ENCODE peak calls at places on chromosome X, in eight cellular contexts. R is left cardiac atrium; W is NCI-H2081; C is B cell; U is GM18507; F is T-helper 17 cell; M is dorsolateral prefrontal cortex; T is stimulated activated CD8-positive, alpha-beta memory T cell treated with anti-CD3 and anti-CD28 coated beads, Interleukin-12 subunit alpha, Interleukin-12 subunit beta, amount 100 ng/mL, for 1 hour. O is an unnamed sample.

GRCh38 chrX:23369037-23369436 is 34.4 kb downstream of the PTCHD1 start:
- DNase-seq in R (no peak), W (no peak), C (no peak), U (no peak), F (no peak), M (no peak), T (no peak), O (no peak)

GRCh38 chrX:31128849-31129248 is 57.0 kb upstream of the FTHL17 start:
- DNase-seq in R (no peak), W (no peak), C (no peak), U (no peak), F (no peak), M (no peak), T (no peak), O (no peak)

GRCh38 chrX:150977411-150978162 is 5.5 kb upstream of the HMGB3 start:
- DNase-seq in R (no peak), W (no peak), C (no peak), U (no peak), F (no peak), M (no peak), T (no peak), O (no peak)

GRCh38 chrX:131609480-131609879 is 65.6 kb downstream of the OR13H1 start:
- DNase-seq in R (no peak), W (no peak), C (no peak), U (no peak), F (no peak), M (no peak), T (no peak), O (no peak)

GRCh38 chrX:46502848-46503247 is 42.4 kb downstream of the ZNF674 start:
- DNase-seq in R (no peak), W (no peak), C (no peak), U (no peak), F (no peak), M (no peak), T (no peak), O (no peak)

GRCh38 chrX:107117993-107118321 is 665 bp downstream of the RBM41 start:
- DNase-seq in R (no peak), W (no peak), C (no peak), U (no peak), F (no peak), M (no peak), T (no peak), O (no peak)

GRCh38 chrX:110125435-110125834 is 122.5 kb downstream of the TMEM164 start:
- DNase-seq in R (no peak), W (peak), C (no peak), U (no peak), F (no peak), M (no peak), T (no peak), O (no peak)

GRCh38 chrX:150119323-150119722 is 181.0 kb upstream of the EOLA2 start:
- DNase-seq in R (no peak), W (no peak), C (no peak), U (no peak), F (no peak), M (no peak), T (no peak), O (no peak)

GRCh38 chrX:29071525-29071924 is 484.3 kb downstream of the IL1RAPL1 start:
- DNase-seq in R (no peak), W (no peak), C (no peak), U (no peak), F (no peak), M (no peak), T (no peak), O (no peak)

GRCh38 chrX:132652871-132653270 is 164.0 kb upstream of the MBNL3 start:
- DNase-seq in R (no peak), W (no peak), C (no peak), U (no peak), F (no peak), M (no peak), T (no peak), O (no peak)

GRCh38 chrX:107480272-107480671 is 30.8 kb downstream of the FRMPD3 start:
- DNase-seq in R (no peak), W (no peak), C (no peak), U (no peak), F (no peak), M (no peak), T (no peak), O (no peak)

GRCh38 chrX:46611658-46612362 is 38.2 kb downstream of the CHST7 start:
- DNase-seq in R (no peak), W (no peak), C (no peak), U (no peak), F (peak), M (no peak), T (no peak), O (no peak)

GRCh38 chrX:4710618-4711433 is 997.4 kb upstream of the PRKX start:
- DNase-seq in R (no peak), W (no peak), C (no peak), U (no peak), F (no peak), M (no peak), T (no peak), O (no peak)

GRCh38 chrX:53494427-53494826 is 60.3 kb upstream of the HSD17B10 start:
- DNase-seq in R (no peak), W (peak), C (no peak), U (no peak), F (no peak), M (no peak), T (no peak), O (no peak)

GRCh38 chrX:154805696-154806091 is 409 bp upstream of the MPP1 start:
- DNase-seq in R (no peak), W (no peak), C (no peak), U (no peak), F (no peak), M (no peak), T (no peak), O (no peak)

GRCh38 chrX:70664726-70665125 is 220.1 kb downstream of the DLG3 start:
- DNase-seq in R (no peak), W (peak), C (no peak), U (no peak), F (no peak), M (no peak), T (no peak), O (no peak)

GRCh38 chrX:30156880-30157560 is 58.3 kb upstream of the MAGEB2 start:
- DNase-seq in R (no peak), W (no peak), C (no peak), U (no peak), F (no peak), M (no peak), T (no peak), O (no peak)

GRCh38 chrX:38514014-38514854 is 47.1 kb upstream of the TSPAN7 start:
- DNase-seq in R (no peak), W (peak), C (no peak), U (no peak), F (no peak), M (no peak), T (no peak), O (no peak)

GRCh38 chrX:49192722-49193328 is 6.7 kb upstream of the PRICKLE3 start:
- DNase-seq in R (no peak), W (peak), C (no peak), U (no peak), F (no peak), M (no peak), T (no peak), O (no peak)

GRCh38 chrX:13411496-13412207 is 91.8 kb upstream of the ATXN3L start:
- DNase-seq in R (no peak), W (no peak), C (no peak), U (no peak), F (no peak), M (no peak), T (no peak), O (no peak)

GRCh38 chrX:119669424-119670037 is 23.4 kb downstream of the SEPTIN6 start:
- DNase-seq in R (peak), W (no peak), C (no peak), U (no peak), F (no peak), M (no peak), T (no peak), O (no peak)

GRCh38 chrX:68901512-68901911 is 72.7 kb downstream of the EFNB1 start:
- DNase-seq in R (no peak), W (no peak), C (no peak), U (no peak), F (no peak), M (no peak), T (no peak), O (no peak)

GRCh38 chrX:9257718-9258117 is 207.1 kb upstream of the TBL1X start:
- DNase-seq in R (no peak), W (no peak), C (no peak), U (no peak), F (no peak), M (no peak), T (no peak), O (no peak)

GRCh38 chrX:526295-527224 is 104.0 kb upstream of the SHOX start:
- DNase-seq in R (no peak), W (no peak), C (no peak), U (no peak), F (no peak), M (no peak), T (no peak), O (no peak)

GRCh38 chrX:23514082-23514481 is 153.2 kb upstream of the PRDX4 start:
- DNase-seq in R (no peak), W (no peak), C (no peak), U (no peak), F (no peak), M (no peak), T (no peak), O (no peak)

GRCh38 chrX:70422886-70423336 is at the start of gene GDPD2:
- DNase-seq in R (no peak), W (peak), C (no peak), U (no peak), F (no peak), M (no peak), T (no peak), O (no peak)

GRCh38 chrX:85244411-85245210 is 820 bp downstream of the ZNF711 start:
- DNase-seq in R (no peak), W (peak), C (no peak), U (no peak), F (no peak), M (no peak), T (no peak), O (no peak)

GRCh38 chrX:120999413-120999812 is 13.9 kb upstream of the CT47A1 start:
- DNase-seq in R (no peak), W (no peak), C (no peak), U (no peak), F (no peak), M (no peak), T (no peak), O (no peak)

GRCh38 chrX:99914676-99915075 is 495.4 kb downstream of the PCDH19 start:
- DNase-seq in R (no peak), W (peak), C (no peak), U (no peak), F (no peak), M (no peak), T (no peak), O (no peak)